ENCODE peak calls at places on chromosomes 13 and 19, in four cellular contexts. X, V, W and M are unnamed samples.
A peak's percentile ranks its signal among the peaks of the same experiment; 100 is the strongest.

GRCh38 chr13:113746671-113747070 is 12.4 kb upstream of the TMEM255B start:
- DNase-seq in X (no peak), V (no peak), W (no peak), M (no peak)

GRCh38 chr13:21583496-21583895 is 20.5 kb downstream of the MICU2 start:
- DNase-seq in X (no peak), V (peak; percentile 44), W (no peak), M (peak; percentile 20)

GRCh38 chr13:107866666-107867623 is 348.4 kb downstream of the LIG4 start:
- DNase-seq in X (no peak), V (no peak), W (peak; percentile 90), M (peak; percentile 44)

GRCh38 chr19:38073806-38074685 is 150.0 kb downstream of the DPF1 start:
- DNase-seq in X (no peak), V (peak; percentile 67), W (peak; percentile 16), M (peak; percentile 73)

GRCh38 chr13:111346281-111346680 is 25.8 kb downstream of the TEX29 start:
- DNase-seq in X (no peak), V (no peak), W (no peak), M (no peak)

GRCh38 chr19:55831846-55832245 is at the start of gene NLRP11:
- DNase-seq in X (no peak), V (no peak), W (no peak), M (no peak)

GRCh38 chr19:55097864-55098715 is 19.3 kb downstream of the PPP1R12C start:
- DNase-seq in X (no peak), V (no peak), W (no peak), M (no peak)

GRCh38 chr13:107866007-107866665 is 349.2 kb downstream of the LIG4 start:
- DNase-seq in X (no peak), V (no peak), W (peak; percentile 63), M (peak; percentile 47)

GRCh38 chr13:21549633-21550032 is 54.3 kb downstream of the MICU2 start:
- DNase-seq in X (no peak), V (no peak), W (no peak), M (no peak)

GRCh38 chr19:40236026-40236355 is 9.5 kb upstream of the CCNP start:
- DNase-seq in X (no peak), V (no peak), W (no peak), M (no peak)

GRCh38 chr13:39540929-39541605 is 61.9 kb downstream of the LHFPL6 start:
- DNase-seq in X (no peak), V (no peak), W (no peak), M (no peak)

GRCh38 chr13:40259899-40260298 is 406.5 kb downstream of the FOXO1 start:
- DNase-seq in X (no peak), V (no peak), W (no peak), M (no peak)

GRCh38 chr19:15239337-15239949 is 7.2 kb upstream of the EPHX3 start:
- DNase-seq in X (no peak), V (no peak), W (no peak), M (no peak)

GRCh38 chr19:46487802-46488445 is 7.7 kb downstream of the PNMA8B start:
- DNase-seq in X (no peak), V (peak; percentile 46), W (peak; percentile 80), M (peak; percentile 91)

GRCh38 chr13:59514316-59514715 is 649.4 kb downstream of the DIAPH3 start:
- DNase-seq in X (no peak), V (no peak), W (no peak), M (no peak)

GRCh38 chr13:112069063-112069726 is 2.2 kb downstream of the SOX1 start:
- DNase-seq in X (no peak), V (no peak), W (no peak), M (no peak)

GRCh38 chr19:41133260-41133659 is 19.0 kb downstream of the CYP2F1 start:
- DNase-seq in X (no peak), V (no peak), W (no peak), M (no peak)

GRCh38 chr13:35349673-35350278 is 126.7 kb downstream of the MAB21L1 start:
- DNase-seq in X (peak; percentile 52), V (peak; percentile 92), W (no peak), M (no peak)

DNA sequence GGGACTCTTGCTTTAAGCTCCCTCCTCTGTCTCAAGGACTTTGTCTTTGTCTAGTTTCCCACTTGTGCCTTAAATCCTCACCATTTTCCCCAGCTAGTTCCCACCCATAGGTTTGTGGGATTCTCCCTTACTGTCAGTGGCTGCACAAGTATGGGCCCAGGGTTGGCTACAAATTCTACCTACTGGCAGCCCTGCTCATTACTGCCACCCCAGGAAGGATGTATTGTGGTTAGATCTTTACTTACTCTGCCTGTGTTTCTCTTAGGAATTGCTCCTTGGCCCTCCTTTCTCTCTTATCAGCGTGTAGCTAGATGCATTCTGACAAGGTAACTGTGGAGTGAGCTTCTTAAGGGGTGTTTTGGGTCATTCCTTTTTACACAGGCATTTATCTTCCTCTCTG is 413.5 kb upstream of the PCDH9 start:
- DNase-seq in X (no peak), V (no peak), W (no peak), M (peak; percentile 18)
- TF ChIP-seq NR2C2 in X (no peak), V (no peak), W (no peak), M (no peak)

DNA sequence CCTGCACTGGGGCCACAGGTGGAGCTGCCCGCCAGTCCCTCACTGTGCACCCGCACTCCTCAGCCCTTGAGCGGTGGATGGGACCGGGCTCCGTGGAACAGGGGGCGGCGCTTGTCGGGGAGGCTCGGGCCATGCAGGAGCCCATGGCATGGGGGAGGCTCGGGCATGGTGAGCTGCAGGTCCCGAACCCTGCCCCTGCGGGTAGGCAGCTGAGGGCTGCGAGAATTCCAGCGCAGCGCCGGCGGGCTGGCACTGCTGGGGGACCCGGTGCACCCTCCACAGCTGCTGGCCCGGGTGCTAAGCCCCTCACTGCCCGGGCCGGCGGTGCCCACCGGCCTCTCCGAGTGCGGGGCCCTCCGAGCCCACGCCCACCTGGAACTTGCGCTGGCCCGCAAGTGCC is 877.5 kb upstream of the PCDH9 start:
- DNase-seq in X (no peak), V (no peak), W (no peak), M (no peak)
- TF ChIP-seq NR2C2 in X (no peak), V (no peak), W (no peak), M (no peak)

GRCh38 chr13:37686501-37686900 is 87.9 kb upstream of the POSTN start:
- DNase-seq in X (no peak), V (no peak), W (no peak), M (no peak)
- TF ChIP-seq NR2C2 in X (no peak), V (no peak), W (no peak), M (no peak)

GRCh38 chr13:25742220-25742619 is 309.6 kb downstream of the SHISA2 start:
- DNase-seq in X (no peak), V (no peak), W (no peak), M (no peak)
- TF ChIP-seq NR2C2 in X (no peak), V (no peak), W (no peak), M (no peak)

GRCh38 chr19:5828661-5829566 is 10.6 kb downstream of the FUT6 start:
- DNase-seq in X (no peak), V (no peak), W (peak; percentile 34), M (peak; percentile 67)
- TF ChIP-seq NR2C2 in X (no peak), V (no peak), W (no peak), M (no peak)

GRCh38 chr19:35861640-35862160 is 5.0 kb downstream of the KIRREL2 start:
- DNase-seq in X (no peak), V (no peak), W (no peak), M (no peak)

GRCh38 chr19:35860436-35860817 is 3.7 kb downstream of the KIRREL2 start:
- DNase-seq in X (no peak), V (no peak), W (no peak), M (peak; percentile 34)

GRCh38 chr19:35863018-35863417 is 5.4 kb upstream of the APLP1 start:
- DNase-seq in X (no peak), V (no peak), W (no peak), M (no peak)

GRCh38 chr19:35860818-35861639 is 4.3 kb downstream of the KIRREL2 start:
- DNase-seq in X (no peak), V (peak; percentile 89), W (peak; percentile 55), M (peak; percentile 92)

GRCh38 chr19:35862528-35862927 is 5.8 kb downstream of the KIRREL2 start:
- DNase-seq in X (no peak), V (peak; percentile 42), W (peak; percentile 54), M (no peak)
- TF ChIP-seq NR2C2 in X (no peak), V (peak; percentile 35), W (no peak), M (no peak)